ENCODE peak calls at places on chromosomes 11 and 22, in seven cellular contexts. One of them, this sample, is unnamed.

GRCh38 chr11:76234704-76235232 is 28.5 kb upstream of the WNT11 start:
- DNase-seq in LoVo: no peak
- DNase-seq in Daoy: no peak
- DNase-seq in activated naive CD8-positive, alpha-beta T cell treated with anti-CD3 and anti-CD28 coated beads, Interleukin-2, amount 50 U/mL, for 24 hours: no peak
- DNase-seq in NCI-H1105: no peak
- DNase-seq in NCI-H1930: no peak
- DNase-seq in retinal pigment epithelial cell: no peak
- DNase-seq in this sample: peak; percentile 52

GRCh38 chr22:42299586-42300285 is 29.3 kb upstream of the TCF20 start:
- DNase-seq in retinal pigment epithelial cell: no peak
- DNase-seq in NCI-H1105: no peak
- DNase-seq in NCI-H1930: no peak
- DNase-seq in activated naive CD8-positive, alpha-beta T cell treated with anti-CD3 and anti-CD28 coated beads, Interleukin-2, amount 50 U/mL, for 24 hours: peak; percentile 46
- DNase-seq in Daoy: no peak
- DNase-seq in LoVo: no peak
- DNase-seq in this sample: no peak

GRCh38 chr11:58067685-58068084 is 36.9 kb downstream of the OR6Q1 start:
- DNase-seq in NCI-H1930: no peak
- DNase-seq in activated naive CD8-positive, alpha-beta T cell treated with anti-CD3 and anti-CD28 coated beads, Interleukin-2, amount 50 U/mL, for 24 hours: no peak
- DNase-seq in retinal pigment epithelial cell: no peak
- DNase-seq in LoVo: no peak
- DNase-seq in Daoy: no peak
- DNase-seq in NCI-H1105: no peak
- DNase-seq in this sample: no peak

GRCh38 chr11:100639140-100639539 is 47.9 kb upstream of the ARHGAP42 start:
- DNase-seq in LoVo: no peak
- DNase-seq in Daoy: peak; percentile 14
- DNase-seq in activated naive CD8-positive, alpha-beta T cell treated with anti-CD3 and anti-CD28 coated beads, Interleukin-2, amount 50 U/mL, for 24 hours: no peak
- DNase-seq in NCI-H1930: no peak
- DNase-seq in retinal pigment epithelial cell: peak; percentile 59
- DNase-seq in NCI-H1105: no peak
- DNase-seq in this sample: peak; percentile 9

GRCh38 chr11:65047581-65048422 is 6.8 kb downstream of the SAC3D1 start:
- DNase-seq in activated naive CD8-positive, alpha-beta T cell treated with anti-CD3 and anti-CD28 coated beads, Interleukin-2, amount 50 U/mL, for 24 hours: peak; percentile 40
- DNase-seq in NCI-H1930: no peak
- DNase-seq in LoVo: no peak
- DNase-seq in Daoy: no peak
- DNase-seq in retinal pigment epithelial cell: no peak
- DNase-seq in NCI-H1105: no peak
- DNase-seq in this sample: no peak

GRCh38 chr11:93122535-93122934 is 75.3 kb downstream of the SLC36A4 start:
- DNase-seq in NCI-H1930: no peak
- DNase-seq in LoVo: no peak
- DNase-seq in retinal pigment epithelial cell: no peak
- DNase-seq in activated naive CD8-positive, alpha-beta T cell treated with anti-CD3 and anti-CD28 coated beads, Interleukin-2, amount 50 U/mL, for 24 hours: no peak
- DNase-seq in NCI-H1105: no peak
- DNase-seq in Daoy: no peak
- DNase-seq in this sample: no peak

GRCh38 chr11:62757846-62758788 is 3.3 kb upstream of the POLR2G start:
- DNase-seq in LoVo: no peak
- DNase-seq in NCI-H1930: no peak
- DNase-seq in activated naive CD8-positive, alpha-beta T cell treated with anti-CD3 and anti-CD28 coated beads, Interleukin-2, amount 50 U/mL, for 24 hours: no peak
- DNase-seq in NCI-H1105: no peak
- DNase-seq in retinal pigment epithelial cell: no peak
- DNase-seq in Daoy: no peak
- DNase-seq in this sample: no peak

GRCh38 chr22:50544746-50545253 is 899 bp upstream of the KLHDC7B start:
- DNase-seq in activated naive CD8-positive, alpha-beta T cell treated with anti-CD3 and anti-CD28 coated beads, Interleukin-2, amount 50 U/mL, for 24 hours: no peak
- DNase-seq in Daoy: peak; percentile 25
- DNase-seq in NCI-H1930: no peak
- DNase-seq in NCI-H1105: no peak
- DNase-seq in LoVo: peak; percentile 38
- DNase-seq in retinal pigment epithelial cell: no peak
- DNase-seq in this sample: no peak

GRCh38 chr11:72700026-72700610 is 25.9 kb upstream of the PDE2A start:
- DNase-seq in retinal pigment epithelial cell: no peak
- DNase-seq in LoVo: no peak
- DNase-seq in Daoy: no peak
- DNase-seq in activated naive CD8-positive, alpha-beta T cell treated with anti-CD3 and anti-CD28 coated beads, Interleukin-2, amount 50 U/mL, for 24 hours: no peak
- DNase-seq in NCI-H1930: no peak
- DNase-seq in NCI-H1105: no peak
- DNase-seq in this sample: peak; percentile 60

GRCh38 chr11:45362636-45363035 is 76.5 kb upstream of the SYT13 start:
- DNase-seq in LoVo: no peak
- DNase-seq in retinal pigment epithelial cell: no peak
- DNase-seq in Daoy: no peak
- DNase-seq in NCI-H1930: no peak
- DNase-seq in activated naive CD8-positive, alpha-beta T cell treated with anti-CD3 and anti-CD28 coated beads, Interleukin-2, amount 50 U/mL, for 24 hours: no peak
- DNase-seq in NCI-H1105: no peak
- DNase-seq in this sample: no peak

GRCh38 chr11:2685051-2685450 is 14.7 kb downstream of the KCNQ1OT1 start:
- DNase-seq in activated naive CD8-positive, alpha-beta T cell treated with anti-CD3 and anti-CD28 coated beads, Interleukin-2, amount 50 U/mL, for 24 hours: no peak
- DNase-seq in Daoy: no peak
- DNase-seq in NCI-H1105: no peak
- DNase-seq in NCI-H1930: no peak
- DNase-seq in LoVo: no peak
- DNase-seq in retinal pigment epithelial cell: no peak
- DNase-seq in this sample: no peak

GRCh38 chr22:27686534-27686933 is 115.0 kb downstream of the MN1 start:
- DNase-seq in retinal pigment epithelial cell: peak; percentile 100
- DNase-seq in NCI-H1105: no peak
- DNase-seq in activated naive CD8-positive, alpha-beta T cell treated with anti-CD3 and anti-CD28 coated beads, Interleukin-2, amount 50 U/mL, for 24 hours: no peak
- DNase-seq in LoVo: no peak
- DNase-seq in Daoy: peak; percentile 70
- DNase-seq in NCI-H1930: no peak
- DNase-seq in this sample: peak; percentile 73

GRCh38 chr22:26648761-26649363 is 8.5 kb upstream of the MIAT start:
- DNase-seq in retinal pigment epithelial cell: no peak
- DNase-seq in activated naive CD8-positive, alpha-beta T cell treated with anti-CD3 and anti-CD28 coated beads, Interleukin-2, amount 50 U/mL, for 24 hours: no peak
- DNase-seq in NCI-H1930: no peak
- DNase-seq in Daoy: no peak
- DNase-seq in LoVo: no peak
- DNase-seq in NCI-H1105: no peak
- DNase-seq in this sample: no peak

GRCh38 chr11:57071829-57072228 is 83.1 kb downstream of the OR5AK2 start:
- DNase-seq in activated naive CD8-positive, alpha-beta T cell treated with anti-CD3 and anti-CD28 coated beads, Interleukin-2, amount 50 U/mL, for 24 hours: no peak
- DNase-seq in retinal pigment epithelial cell: no peak
- DNase-seq in Daoy: no peak
- DNase-seq in NCI-H1105: no peak
- DNase-seq in LoVo: no peak
- DNase-seq in NCI-H1930: no peak
- DNase-seq in this sample: peak; percentile 22

GRCh38 chr11:99519095-99519494 is 498.3 kb downstream of the CNTN5 start:
- DNase-seq in activated naive CD8-positive, alpha-beta T cell treated with anti-CD3 and anti-CD28 coated beads, Interleukin-2, amount 50 U/mL, for 24 hours: no peak
- DNase-seq in retinal pigment epithelial cell: no peak
- DNase-seq in NCI-H1930: no peak
- DNase-seq in LoVo: no peak
- DNase-seq in NCI-H1105: no peak
- DNase-seq in Daoy: no peak
- DNase-seq in this sample: no peak

GRCh38 chr11:110081462-110082233 is 11.5 kb upstream of the ZC3H12C start:
- DNase-seq in retinal pigment epithelial cell: no peak
- DNase-seq in LoVo: no peak
- DNase-seq in Daoy: no peak
- DNase-seq in NCI-H1930: no peak
- DNase-seq in NCI-H1105: no peak
- DNase-seq in activated naive CD8-positive, alpha-beta T cell treated with anti-CD3 and anti-CD28 coated beads, Interleukin-2, amount 50 U/mL, for 24 hours: no peak
- DNase-seq in this sample: peak; percentile 34

GRCh38 chr11:113167599-113167998 is 146.8 kb upstream of the TTC12 start:
- DNase-seq in retinal pigment epithelial cell: no peak
- DNase-seq in NCI-H1105: no peak
- DNase-seq in NCI-H1930: peak; percentile 56
- DNase-seq in LoVo: no peak
- DNase-seq in activated naive CD8-positive, alpha-beta T cell treated with anti-CD3 and anti-CD28 coated beads, Interleukin-2, amount 50 U/mL, for 24 hours: no peak
- DNase-seq in Daoy: no peak
- DNase-seq in this sample: no peak

GRCh38 chr11:66221726-66222236 is 46.7 kb upstream of the RAB1B start:
- DNase-seq in NCI-H1930: no peak
- DNase-seq in Daoy: peak; percentile 29
- DNase-seq in LoVo: no peak
- DNase-seq in retinal pigment epithelial cell: no peak
- DNase-seq in activated naive CD8-positive, alpha-beta T cell treated with anti-CD3 and anti-CD28 coated beads, Interleukin-2, amount 50 U/mL, for 24 hours: peak; percentile 10
- DNase-seq in NCI-H1105: no peak
- DNase-seq in this sample: no peak

GRCh38 chr11:111409915-111410314 is 30.8 kb upstream of the POU2AF1 start:
- DNase-seq in retinal pigment epithelial cell: no peak
- DNase-seq in LoVo: no peak
- DNase-seq in Daoy: no peak
- DNase-seq in NCI-H1105: no peak
- DNase-seq in activated naive CD8-positive, alpha-beta T cell treated with anti-CD3 and anti-CD28 coated beads, Interleukin-2, amount 50 U/mL, for 24 hours: no peak
- DNase-seq in NCI-H1930: no peak
- DNase-seq in this sample: no peak

GRCh38 chr11:69327741-69328191 is 33.8 kb downstream of the MYEOV start:
- DNase-seq in NCI-H1930: no peak
- DNase-seq in NCI-H1105: no peak
- DNase-seq in retinal pigment epithelial cell: no peak
- DNase-seq in LoVo: no peak
- DNase-seq in activated naive CD8-positive, alpha-beta T cell treated with anti-CD3 and anti-CD28 coated beads, Interleukin-2, amount 50 U/mL, for 24 hours: peak; percentile 0
- DNase-seq in Daoy: no peak
- DNase-seq in this sample: no peak

GRCh38 chr11:59283825-59284772 is 71.4 kb upstream of the MPEG1 start:
- DNase-seq in Daoy: peak; percentile 15
- DNase-seq in NCI-H1105: peak; percentile 22
- DNase-seq in NCI-H1930: peak; percentile 44
- DNase-seq in LoVo: peak; percentile 73
- DNase-seq in retinal pigment epithelial cell: peak; percentile 4
- DNase-seq in activated naive CD8-positive, alpha-beta T cell treated with anti-CD3 and anti-CD28 coated beads, Interleukin-2, amount 50 U/mL, for 24 hours: peak; percentile 39
- DNase-seq in this sample: peak; percentile 22

GRCh38 chr11:293852-294661 is 5.1 kb downstream of the PGGHG start:
- DNase-seq in Daoy: no peak
- DNase-seq in NCI-H1105: no peak
- DNase-seq in LoVo: no peak
- DNase-seq in retinal pigment epithelial cell: no peak
- DNase-seq in activated naive CD8-positive, alpha-beta T cell treated with anti-CD3 and anti-CD28 coated beads, Interleukin-2, amount 50 U/mL, for 24 hours: no peak
- DNase-seq in NCI-H1930: no peak
- DNase-seq in this sample: no peak

GRCh38 chr22:44888491-44888941 is 121.3 kb downstream of the PHF21B start:
- DNase-seq in LoVo: no peak
- DNase-seq in NCI-H1105: no peak
- DNase-seq in retinal pigment epithelial cell: no peak
- DNase-seq in NCI-H1930: no peak
- DNase-seq in activated naive CD8-positive, alpha-beta T cell treated with anti-CD3 and anti-CD28 coated beads, Interleukin-2, amount 50 U/mL, for 24 hours: no peak
- DNase-seq in Daoy: no peak
- DNase-seq in this sample: no peak

GRCh38 chr11:80103149-80103859 is 662.5 kb upstream of the TENM4 start:
- DNase-seq in Daoy: peak; percentile 26
- DNase-seq in NCI-H1930: no peak
- DNase-seq in retinal pigment epithelial cell: no peak
- DNase-seq in NCI-H1105: no peak
- DNase-seq in activated naive CD8-positive, alpha-beta T cell treated with anti-CD3 and anti-CD28 coated beads, Interleukin-2, amount 50 U/mL, for 24 hours: no peak
- DNase-seq in LoVo: peak; percentile 58
- DNase-seq in this sample: peak; percentile 95

GRCh38 chr22:30266445-30267381 is at the start of gene OSM:
- DNase-seq in NCI-H1105: no peak
- DNase-seq in NCI-H1930: no peak
- DNase-seq in retinal pigment epithelial cell: no peak
- DNase-seq in LoVo: no peak
- DNase-seq in activated naive CD8-positive, alpha-beta T cell treated with anti-CD3 and anti-CD28 coated beads, Interleukin-2, amount 50 U/mL, for 24 hours: peak; percentile 82
- DNase-seq in Daoy: peak; percentile 43
- DNase-seq in this sample: no peak

GRCh38 chr11:127307700-127308099 is 307.1 kb upstream of the KIRREL3 start:
- DNase-seq in retinal pigment epithelial cell: no peak
- DNase-seq in activated naive CD8-positive, alpha-beta T cell treated with anti-CD3 and anti-CD28 coated beads, Interleukin-2, amount 50 U/mL, for 24 hours: no peak
- DNase-seq in Daoy: no peak
- DNase-seq in NCI-H1930: no peak
- DNase-seq in LoVo: no peak
- DNase-seq in NCI-H1105: no peak
- DNase-seq in this sample: no peak

This sample was measured in stromal cell of bone marrow.